ENCODE peak calls at places on chromosomes 5 and 9, in seven cellular contexts. O is amniotic stem cell, D is fibroblast of lung, K is occipital lobe, W is dorsolateral prefrontal cortex, V is HS-5, M is RKO. J is an unnamed sample.

GRCh38 chr9:70004310-70004709 is 39.3 kb upstream of the MAMDC2 start:
- DNase-seq in O (no peak), D (no peak), K (no peak), W (no peak), V (no peak), M (no peak), J (peak; percentile 64)

GRCh38 chr9:129071526-129072131 is 9.3 kb upstream of the DOLPP1 start:
- DNase-seq in O (no peak), D (no peak), K (no peak), W (no peak), V (no peak), M (no peak), J (no peak)

GRCh38 chr5:97011567-97011966 is 75.7 kb downstream of the LNPEP start:
- DNase-seq in O (no peak), D (no peak), K (no peak), W (no peak), V (no peak), M (no peak), J (no peak)

GRCh38 chr9:134388976-134389375 is 62.7 kb downstream of the RXRA start:
- DNase-seq in O (no peak), D (no peak), K (no peak), W (no peak), V (no peak), M (no peak), J (no peak)

GRCh38 chr9:132651259-132651658 is 18.5 kb downstream of the DDX31 start:
- DNase-seq in O (no peak), D (peak; percentile 99), K (no peak), W (no peak), V (peak; percentile 78), M (peak; percentile 44), J (peak; percentile 98)

GRCh38 chr5:139877129-139877597 is 81.6 kb downstream of the PSD2 start:
- DNase-seq in O (no peak), D (no peak), K (no peak), W (no peak), V (no peak), M (no peak), J (no peak)

GRCh38 chr5:142342128-142342981 is 17.5 kb upstream of the SPRY4 start:
- DNase-seq in O (no peak), D (peak; percentile 35), K (no peak), W (no peak), V (no peak), M (peak; percentile 93), J (peak; percentile 81)

GRCh38 chr5:145587308-145588071 is 247.7 kb downstream of the PRELID2 start:
- DNase-seq in O (peak; percentile 88), D (peak; percentile 66), K (no peak), W (no peak), V (peak; percentile 89), M (peak; percentile 87), J (peak; percentile 93)

GRCh38 chr5:149543361-149544198 is 7.7 kb downstream of the CSNK1A1 start:
- DNase-seq in O (no peak), D (no peak), K (no peak), W (no peak), V (no peak), M (no peak), J (no peak)

GRCh38 chr5:169795311-169795710 is 158.2 kb downstream of the DOCK2 start:
- DNase-seq in O (no peak), D (peak; percentile 8), K (no peak), W (no peak), V (no peak), M (peak; percentile 24), J (no peak)

GRCh38 chr9:113012492-113012891 is 500 bp upstream of the ZNF883 start:
- DNase-seq in O (no peak), D (no peak), K (no peak), W (no peak), V (no peak), M (peak; percentile 67), J (no peak)

GRCh38 chr5:108409781-108410180 is 27.9 kb upstream of the FBXL17 start:
- DNase-seq in O (no peak), D (no peak), K (no peak), W (no peak), V (no peak), M (no peak), J (no peak)

GRCh38 chr5:74174366-74174765 is 466.2 kb downstream of the ENC1 start:
- DNase-seq in O (no peak), D (no peak), K (no peak), W (no peak), V (no peak), M (no peak), J (peak; percentile 51)

GRCh38 chr9:127723450-127723849 is 7.6 kb downstream of the TTC16 start:
- DNase-seq in O (no peak), D (peak; percentile 67), K (no peak), W (no peak), V (peak; percentile 20), M (no peak), J (peak; percentile 66)

GRCh38 chr5:93782978-93783377 is 41.6 kb upstream of the POU5F2 start:
- DNase-seq in O (peak; percentile 1), D (peak; percentile 57), K (no peak), W (no peak), V (no peak), M (no peak), J (peak; percentile 68)

GRCh38 chr9:90142580-90142979 is 500.0 kb downstream of the DIRAS2 start:
- DNase-seq in O (peak; percentile 6), D (peak; percentile 53), K (no peak), W (no peak), V (no peak), M (peak; percentile 58), J (peak; percentile 25)

GRCh38 chr9:1978941-1979340 is 36.2 kb upstream of the SMARCA2 start:
- DNase-seq in O (no peak), D (peak; percentile 85), K (no peak), W (no peak), V (peak; percentile 23), M (peak; percentile 5), J (peak; percentile 45)

GRCh38 chr5:10338996-10339903 is 14.2 kb upstream of the MARCHF6 start:
- DNase-seq in O (no peak), D (no peak), K (peak; percentile 81), W (peak; percentile 87), V (no peak), M (no peak), J (no peak)

GRCh38 chr5:9361835-9362234 is 184.0 kb downstream of the SEMA5A start:
- DNase-seq in O (no peak), D (peak; percentile 84), K (no peak), W (no peak), V (no peak), M (peak; percentile 58), J (peak; percentile 46)

GRCh38 chr5:102718819-102719218 is 36.3 kb upstream of the PAM start:
- DNase-seq in O (no peak), D (no peak), K (no peak), W (no peak), V (peak; percentile 11), M (no peak), J (no peak)

GRCh38 chr9:108182950-108183381 is 672.8 kb downstream of the ACTL7B start:
- DNase-seq in O (no peak), D (no peak), K (no peak), W (no peak), V (no peak), M (no peak), J (peak; percentile 55)

GRCh38 chr9:96020822-96021615 is 145.5 kb downstream of the ERCC6L2 start:
- DNase-seq in O (no peak), D (no peak), K (no peak), W (peak; percentile 60), V (no peak), M (no peak), J (no peak)

GRCh38 chr5:141846031-141846430 is 32.2 kb downstream of the PCDH1 start:
- DNase-seq in O (no peak), D (peak; percentile 61), K (peak; percentile 89), W (peak; percentile 94), V (no peak), M (no peak), J (peak; percentile 85)

GRCh38 chr5:129271309-129271708 is 176.8 kb downstream of the ISOC1 start:
- DNase-seq in O (no peak), D (no peak), K (no peak), W (no peak), V (no peak), M (peak; percentile 44), J (no peak)

GRCh38 chr9:105637787-105638395 is 24.4 kb upstream of the TAL2 start:
- DNase-seq in O (no peak), D (peak; percentile 4), K (no peak), W (no peak), V (no peak), M (peak; percentile 22), J (peak; percentile 3)

GRCh38 chr9:68951879-68952659 is 61.8 kb downstream of the PRKACG start:
- DNase-seq in O (no peak), D (no peak), K (no peak), W (no peak), V (no peak), M (no peak), J (no peak)

GRCh38 chr9:101397746-101398334 is 578 bp downstream of the MRPL50 start:
- DNase-seq in O (no peak), D (no peak), K (no peak), W (no peak), V (no peak), M (peak; percentile 55), J (no peak)

GRCh38 chr9:133998915-133999580 is 6.9 kb upstream of the VAV2 start:
- DNase-seq in O (no peak), D (peak; percentile 20), K (no peak), W (no peak), V (no peak), M (no peak), J (peak; percentile 66)

GRCh38 chr5:172524573-172525021 is 70.3 kb upstream of the SH3PXD2B start:
- DNase-seq in O (no peak), D (no peak), K (no peak), W (no peak), V (no peak), M (no peak), J (no peak)

GRCh38 chr5:177416334-177416733 is 7.0 kb upstream of the F12 start:
- DNase-seq in O (no peak), D (peak; percentile 51), K (no peak), W (no peak), V (no peak), M (no peak), J (peak; percentile 35)

GRCh38 chr5:161096006-161096405 is 244.0 kb upstream of the ATP10B start:
- DNase-seq in O (no peak), D (no peak), K (no peak), W (no peak), V (no peak), M (no peak), J (no peak)

GRCh38 chr5:148739524-148739923 is 85.2 kb upstream of the HTR4 start:
- DNase-seq in O (no peak), D (peak; percentile 90), K (no peak), W (no peak), V (no peak), M (no peak), J (peak; percentile 47)

GRCh38 chr5:10250804-10251276 is 760 bp downstream of the CCT5 start:
- DNase-seq in O (no peak), D (peak; percentile 33), K (no peak), W (no peak), V (no peak), M (peak; percentile 50), J (peak; percentile 41)

GRCh38 chr5:121962347-121962670 is 534 bp downstream of the SRFBP1 start:
- DNase-seq in O (no peak), D (no peak), K (no peak), W (no peak), V (no peak), M (no peak), J (no peak)

GRCh38 chr5:32096891-32097592 is 77.1 kb downstream of the GOLPH3 start:
- DNase-seq in O (no peak), D (no peak), K (no peak), W (no peak), V (no peak), M (no peak), J (peak; percentile 11)

J was measured in IMR-90.